ENCODE peak calls at places on chromosomes 3 and 15, in ten cellular contexts. H is neural progenitor cell, J is Peyer's patch, C is IMR-90, Q is heart left ventricle, A is testis, T is thoracic aorta, E is cardiac muscle cell, I is ovary, B is mammary epithelial cell. S is an unnamed sample. For H3K4me1 and H3K27me3, the result is how much of the 10 kb centered on the place peaks cover.

GRCh38 chr3:115100172-115100571 is 46.9 kb downstream of the ZBTB20 start:
- DNase-seq in H (peak), J (no peak), C (peak), Q (no peak), A (peak), T (no peak), E (peak), I (no peak), B (peak), S (peak)

GRCh38 chr3:4540267-4540666 is 47.1 kb downstream of the ITPR1 start:
- DNase-seq in H (no peak), J (no peak), C (no peak), Q (no peak), A (no peak), T (no peak), E (no peak), I (no peak), B (no peak), S (no peak)

GRCh38 chr3:119498188-119498987 is at the start of gene TIMMDC1:
- DNase-seq in H (peak), J (peak), C (peak), Q (peak), A (peak), T (peak), E (peak), I (peak), B (peak), S (peak)

GRCh38 chr3:54360320-54360719 is 238.0 kb downstream of the CACNA2D3 start:
- DNase-seq in H (no peak), J (no peak), C (no peak), Q (no peak), A (no peak), T (no peak), E (no peak), I (no peak), B (no peak), S (no peak)

GRCh38 chr3:56620371-56620770 is 62.7 kb downstream of the TASOR start:
- DNase-seq in H (no peak), J (no peak), C (peak), Q (no peak), A (no peak), T (no peak), E (no peak), I (no peak), B (no peak), S (no peak)

GRCh38 chr15:97998307-97999071 is 38.0 kb downstream of the ARRDC4 start:
- DNase-seq in H (no peak), J (no peak), C (no peak), Q (no peak), A (no peak), T (no peak), E (no peak), I (no peak), B (peak), S (no peak)

GRCh38 chr15:63601026-63601726 is 4.0 kb downstream of the FBXL22 start:
- DNase-seq in H (peak), J (peak), C (peak), Q (peak), A (no peak), T (no peak), E (peak), I (peak), B (no peak), S (peak)

GRCh38 chr15:36347272-36347864 is 232.1 kb upstream of the CDIN1 start:
- DNase-seq in H (no peak), J (no peak), C (no peak), Q (no peak), A (no peak), T (no peak), E (no peak), I (no peak), B (no peak), S (no peak)

GRCh38 chr3:113753376-113753985 is 6.6 kb downstream of the ATP6V1A start:
- DNase-seq in H (peak), J (no peak), C (no peak), Q (no peak), A (no peak), T (no peak), E (no peak), I (no peak), B (no peak), S (no peak)

GRCh38 chr15:85031944-85032587 is 50.4 kb downstream of the PDE8A start:
- DNase-seq in H (no peak), J (no peak), C (no peak), Q (no peak), A (no peak), T (no peak), E (no peak), I (no peak), B (no peak), S (no peak)

GRCh38 chr3:58411036-58411435 is 22.6 kb downstream of the PDHB start:
- DNase-seq in H (no peak), J (no peak), C (no peak), Q (no peak), A (no peak), T (no peak), E (no peak), I (no peak), B (peak), S (no peak)

GRCh38 chr3:72274511-72275295 is 489.8 kb upstream of the PROK2 start:
- DNase-seq in H (no peak), J (peak), C (peak), Q (peak), A (peak), T (no peak), E (peak), I (peak), B (no peak), S (peak)

GRCh38 chr3:178436773-178437172 is 99.5 kb upstream of the KCNMB2 start:
- DNase-seq in H (peak), J (no peak), C (peak), Q (no peak), A (no peak), T (no peak), E (peak), I (no peak), B (no peak), S (peak)

DNA sequence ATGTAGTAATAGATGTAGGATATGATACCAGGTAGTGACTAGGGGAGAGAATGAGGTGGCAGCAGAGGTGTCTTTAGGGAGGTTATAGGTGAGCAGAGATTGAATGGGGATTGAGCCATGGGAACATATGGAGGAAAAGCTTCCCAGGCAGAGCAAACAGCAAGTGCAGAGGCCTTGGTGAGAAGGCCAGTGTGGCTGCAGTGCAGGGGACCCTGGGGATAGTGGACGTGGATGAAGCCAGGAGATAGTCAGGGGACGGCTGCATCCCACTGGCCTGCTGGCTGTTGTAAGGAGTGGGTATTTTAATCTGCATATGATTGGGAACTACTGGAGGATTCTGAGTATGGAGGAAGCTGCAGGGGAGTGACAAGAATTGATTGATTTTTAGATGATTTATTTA is 62.7 kb upstream of the TRAK1 start:
- DNase-seq in H (no peak), J (peak), C (no peak), Q (no peak), A (no peak), T (no peak), E (no peak), I (no peak), B (no peak), S (no peak)
- H3K4me1 ChIP-seq in H (half or more), J (under half), C (under half), Q (half or more), A (half or more), T (under half), E (under half), I (under half), B (under half), S (under half)

DNA sequence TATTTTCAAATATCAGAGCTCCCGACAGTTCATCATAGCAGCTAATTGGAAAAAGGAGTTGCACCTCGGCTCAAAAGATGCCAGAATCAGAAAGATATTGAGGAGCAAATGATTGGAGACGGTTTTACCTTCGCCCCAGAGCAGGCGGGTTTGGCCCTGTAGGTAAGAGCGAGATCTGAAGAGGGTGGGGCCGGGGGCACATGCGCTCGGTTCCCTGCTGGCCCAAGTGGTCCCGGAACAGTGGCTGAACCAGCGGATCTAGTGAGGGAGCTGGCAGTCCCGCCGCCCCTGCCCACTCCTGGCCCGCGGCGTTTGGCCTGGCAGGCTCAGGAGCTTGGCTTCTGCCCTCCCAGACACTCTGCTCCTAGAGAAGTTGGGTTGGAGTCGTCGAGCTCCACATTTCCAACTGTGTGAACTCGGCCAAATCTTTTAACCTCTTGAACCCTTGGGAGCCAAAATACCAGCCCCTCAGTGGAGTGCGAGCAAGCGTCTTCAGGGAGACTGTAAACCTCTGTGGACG is 79.1 kb downstream of the RHCG start:
- DNase-seq in H (no peak), J (no peak), C (no peak), Q (no peak), A (no peak), T (no peak), E (no peak), I (no peak), B (no peak), S (no peak)
- H3K27me3 ChIP-seq in H (half or more), J (under half), C (half or more), Q (half or more), A (under half), T (under half), E (half or more), I (under half), B (under half), S (under half)

GRCh38 chr15:66494262-66494661 is 3.3 kb downstream of the SNAPC5 start:
- DNase-seq in H (no peak), J (no peak), C (no peak), Q (no peak), A (no peak), T (no peak), E (no peak), I (no peak), B (no peak), S (no peak)

GRCh38 chr15:66496951-66497501 is 536 bp downstream of the SNAPC5 start:
- DNase-seq in H (no peak), J (no peak), C (no peak), Q (no peak), A (no peak), T (no peak), E (no peak), I (no peak), B (no peak), S (no peak)

GRCh38 chr15:66502491-66502890 is 2.2 kb downstream of the RPL4 start:
- DNase-seq in H (no peak), J (no peak), C (no peak), Q (no peak), A (peak), T (no peak), E (no peak), I (no peak), B (no peak), S (no peak)

GRCh38 chr15:66498501-66499386 is 1.2 kb upstream of the SNAPC5 start:
- DNase-seq in H (peak), J (no peak), C (peak), Q (no peak), A (peak), T (no peak), E (peak), I (no peak), B (no peak), S (peak)

DNA sequence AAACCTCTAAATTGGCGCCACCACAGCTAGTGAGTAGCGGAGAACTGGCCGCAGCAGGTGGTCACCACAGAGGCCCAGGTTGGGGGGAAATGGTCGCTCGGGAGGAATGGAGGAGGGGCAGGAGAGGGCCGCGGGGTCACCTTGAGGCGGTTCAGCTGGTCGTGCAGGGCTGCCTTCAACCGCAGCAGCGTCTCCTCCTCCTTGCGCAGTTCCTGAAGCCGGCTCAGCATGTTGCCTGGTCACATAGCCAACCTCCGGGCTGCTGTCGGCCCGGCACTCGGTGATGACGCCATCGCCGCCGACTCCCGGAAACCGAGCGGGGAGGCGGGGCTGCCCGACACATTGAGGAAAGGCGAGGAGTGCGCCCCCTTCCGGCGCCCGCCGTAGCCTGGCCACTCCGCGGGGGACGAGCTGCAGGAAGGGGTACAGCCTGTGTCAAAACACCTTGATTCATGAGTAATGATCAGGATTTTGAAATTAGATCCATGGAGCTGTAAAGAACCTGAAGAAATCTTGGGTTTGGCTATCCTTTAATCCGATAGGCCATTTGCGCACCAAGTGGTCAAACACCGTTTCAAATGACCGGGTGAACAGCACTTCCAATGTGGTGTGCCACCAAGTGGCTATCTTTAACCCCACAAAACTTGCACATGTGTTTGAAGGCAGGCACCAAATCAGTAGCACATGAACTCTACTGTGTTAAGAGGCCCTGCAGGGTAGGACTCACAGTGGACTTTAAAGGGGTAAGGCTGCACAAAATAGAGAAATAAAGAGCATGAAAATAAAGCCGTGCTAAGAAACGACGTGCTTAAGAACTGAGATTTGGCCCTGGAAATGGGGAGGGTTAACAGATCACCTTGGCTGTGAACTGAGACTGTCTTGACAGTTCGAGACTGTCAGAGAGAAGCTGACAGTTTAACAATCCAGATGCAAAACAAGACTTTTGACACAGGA is at the start of gene SNAPC5:
- DNase-seq in H (peak), J (peak), C (peak), Q (peak), A (peak), T (peak), E (peak), I (peak), B (peak), S (peak)
- H3K4me1 ChIP-seq in H (under half), J (under half), C (under half), Q (under half), A (under half), T (under half), E (under half), I (under half), B (under half), S (under half)

DNA sequence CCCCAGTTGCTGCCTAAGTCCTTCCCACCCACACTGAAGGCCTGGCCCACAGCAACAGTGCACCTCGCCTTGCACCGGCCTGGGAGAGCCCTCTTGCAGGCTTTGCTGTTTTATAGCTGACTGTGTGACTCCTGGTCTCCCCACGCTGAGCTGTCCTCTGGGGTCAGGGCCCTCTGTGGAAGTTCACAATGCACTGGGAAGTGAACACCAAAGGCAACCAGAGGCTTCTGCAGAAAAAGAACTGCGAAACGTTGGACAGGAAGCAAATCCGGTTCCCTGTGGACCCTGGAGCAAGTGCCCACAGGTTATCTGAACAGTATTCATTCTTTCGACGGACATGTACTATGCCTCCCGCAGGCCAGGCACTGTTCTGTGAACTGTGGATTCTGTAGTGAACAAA is 737 bp upstream of the EPHB1 start:
- DNase-seq in H (no peak), J (no peak), C (no peak), Q (no peak), A (no peak), T (no peak), E (no peak), I (no peak), B (no peak), S (no peak)
- H3K27me3 ChIP-seq in H (half or more), J (under half), C (under half), Q (under half), A (under half), T (under half), E (half or more), I (under half), B (under half), S (under half)